ENCODE peak calls at places on chromosome 21, in five cellular contexts. L, N, W, H and I are unnamed samples.

GRCh38 chr21:44299458-44300261 is at the start of gene PFKL:
- DNase-seq in H (peak; percentile 69), W (peak; percentile 97), L (no peak), N (peak; percentile 69), I (peak; percentile 84)

GRCh38 chr21:45543371-45543709 is 1.1 kb upstream of the SLC19A1 start:
- DNase-seq in L (no peak), N (peak; percentile 18), W (peak; percentile 43), H (no peak), I (peak; percentile 38)

GRCh38 chr21:25402134-25402957 is 204.9 kb downstream of the MRPL39 start:
- DNase-seq in L (no peak), W (no peak), N (no peak), H (no peak), I (no peak)

GRCh38 chr21:46111857-46112730 is 14.2 kb downstream of the COL6A2 start:
- DNase-seq in H (no peak), W (no peak), N (peak; percentile 9), L (no peak), I (peak; percentile 41)

GRCh38 chr21:16241500-16241963 is 511.8 kb downstream of the USP25 start:
- DNase-seq in N (no peak), H (no peak), W (no peak), L (no peak), I (no peak)

GRCh38 chr21:41881051-41881450 is 1.9 kb upstream of the PRDM15 start:
- DNase-seq in H (no peak), N (no peak), L (no peak), W (no peak), I (no peak)

GRCh38 chr21:22342855-22343254 is 1344.6 kb downstream of the NCAM2 start:
- DNase-seq in N (no peak), H (no peak), L (no peak), W (no peak), I (no peak)

GRCh38 chr21:21103692-21104091 is 105.5 kb downstream of the NCAM2 start:
- DNase-seq in N (no peak), W (no peak), L (no peak), H (no peak), I (no peak)

GRCh38 chr21:16302851-16303282 is 573.1 kb downstream of the USP25 start:
- DNase-seq in H (no peak), W (no peak), N (no peak), L (peak; percentile 46), I (no peak)

GRCh38 chr21:18951291-18952038 is 547.9 kb upstream of the TMPRSS15 start:
- DNase-seq in H (no peak), W (no peak), N (no peak), L (no peak), I (no peak)

GRCh38 chr21:14533555-14534400 is 12.3 kb downstream of the SAMSN1 start:
- DNase-seq in H (no peak), N (no peak), L (no peak), W (peak; percentile 37), I (no peak)

GRCh38 chr21:41768371-41769042 is 1.7 kb upstream of the RIPK4 start:
- DNase-seq in L (peak; percentile 68), N (peak; percentile 32), W (peak; percentile 46), H (no peak), I (peak; percentile 73)

GRCh38 chr21:33546076-33546475 is 3.2 kb downstream of the SON start:
- DNase-seq in W (no peak), N (no peak), L (no peak), H (no peak), I (no peak)

GRCh38 chr21:16870116-16870515 is 642.7 kb upstream of the CXADR start:
- DNase-seq in H (no peak), N (no peak), L (peak; percentile 32), W (no peak), I (no peak)

GRCh38 chr21:41011968-41012367 is 156.0 kb upstream of the BACE2 start:
- DNase-seq in H (no peak), L (no peak), W (no peak), N (no peak), I (no peak)

GRCh38 chr21:37155216-37155615 is 82.2 kb downstream of the TTC3 start:
- DNase-seq in H (no peak), W (no peak), L (peak; percentile 83), N (no peak), I (peak; percentile 34)

GRCh38 chr21:26849428-26850115 is 4.4 kb upstream of the ADAMTS1 start:
- DNase-seq in W (no peak), H (no peak), L (no peak), N (no peak), I (no peak)

GRCh38 chr21:42846221-42846620 is 33.1 kb downstream of the WDR4 start:
- DNase-seq in W (no peak), N (no peak), L (no peak), H (no peak), I (no peak)

GRCh38 chr21:39073063-39073462 is 110.2 kb downstream of the PSMG1 start:
- DNase-seq in L (no peak), H (peak; percentile 51), W (no peak), N (no peak), I (no peak)

GRCh38 chr21:42193131-42193671 is 25.7 kb upstream of the ABCG1 start:
- DNase-seq in N (peak; percentile 54), H (no peak), W (no peak), L (no peak), I (no peak)

GRCh38 chr21:34892196-34892595 is 156.9 kb downstream of the RUNX1 start:
- DNase-seq in H (no peak), N (no peak), W (no peak), L (no peak), I (no peak)

GRCh38 chr21:38181101-38181500 is 75.7 kb upstream of the KCNJ15 start:
- DNase-seq in H (no peak), N (no peak), W (no peak), L (no peak), I (no peak)

GRCh38 chr21:38768385-38769071 is 37.2 kb upstream of the ETS2 start:
- DNase-seq in H (no peak), L (no peak), N (peak; percentile 74), W (peak; percentile 35), I (peak; percentile 96)

GRCh38 chr21:44931137-44931500 is 8.7 kb upstream of the SLX9 start:
- DNase-seq in N (peak; percentile 44), W (peak; percentile 81), L (no peak), H (no peak), I (no peak)

GRCh38 chr21:25313891-25314646 is 293.2 kb downstream of the MRPL39 start:
- DNase-seq in L (no peak), H (no peak), N (no peak), W (no peak), I (no peak)

GRCh38 chr21:33542640-33543504 is at the start of gene SON:
- DNase-seq in H (peak; percentile 99), L (peak; percentile 96), N (peak; percentile 96), W (peak; percentile 95), I (peak; percentile 99)

GRCh38 chr21:44618909-44619308 is 7.0 kb downstream of the KRTAP10-8 start:
- DNase-seq in N (peak; percentile 57), W (no peak), H (no peak), L (no peak), I (no peak)

GRCh38 chr21:16634522-16634914 is 878.3 kb upstream of the CXADR start:
- DNase-seq in H (no peak), L (no peak), W (no peak), N (no peak), I (no peak)

GRCh38 chr21:31366825-31367224 is 22.8 kb upstream of the TIAM1 start:
- DNase-seq in H (no peak), W (no peak), L (no peak), N (no peak), I (peak; percentile 85)

GRCh38 chr21:42455754-42456440 is 40.1 kb downstream of the RSPH1 start:
- DNase-seq in N (no peak), W (no peak), H (no peak), L (no peak), I (no peak)

GRCh38 chr21:40276001-40276400 is 408.8 kb downstream of the PCP4 start:
- DNase-seq in W (no peak), N (no peak), H (no peak), L (no peak), I (no peak)

GRCh38 chr21:36713746-36714145 is 14.8 kb downstream of the SIM2 start:
- DNase-seq in N (no peak), H (no peak), L (no peak), W (no peak), I (no peak)